ENCODE peak calls at places on chromosomes 7 and 10, in five cellular contexts. D, I, M, E and V are unnamed samples.

GRCh38 chr10:112137381-112137987 is 46.1 kb downstream of the GPAM start:
- DNase-seq in E (peak; percentile 70), I (peak; percentile 77), D (peak; percentile 75), M (no peak), V (peak; percentile 39)

GRCh38 chr7:24943096-24943948 is 36.7 kb downstream of the OSBPL3 start:
- DNase-seq in I (no peak), E (no peak), M (no peak), D (no peak), V (no peak)

GRCh38 chr7:112420236-112420945 is 29.9 kb upstream of the IFRD1 start:
- DNase-seq in M (no peak), I (no peak), E (no peak), D (no peak), V (no peak)

GRCh38 chr10:507355-507699 is 182.1 kb downstream of the DIP2C start:
- DNase-seq in E (no peak), M (no peak), I (no peak), D (no peak), V (no peak)

GRCh38 chr10:123583639-123584418 is 82.3 kb upstream of the GPR26 start:
- DNase-seq in E (peak; percentile 79), M (peak; percentile 41), D (peak; percentile 84), I (peak; percentile 83), V (no peak)

GRCh38 chr7:1512781-1513656 is 8.8 kb upstream of the INTS1 start:
- DNase-seq in M (no peak), D (peak; percentile 38), I (no peak), E (peak; percentile 78), V (peak; percentile 85)

GRCh38 chr10:5413012-5413938 is 918 bp downstream of the NET1 start:
- DNase-seq in E (no peak), D (no peak), I (no peak), M (no peak), V (no peak)

GRCh38 chr10:61389887-61390286 is 63.3 kb downstream of the TMEM26 start:
- DNase-seq in M (no peak), E (no peak), I (no peak), D (no peak), V (no peak)

GRCh38 chr7:1715671-1716074 is 45.6 kb downstream of the ELFN1 start:
- DNase-seq in M (no peak), I (no peak), E (no peak), D (no peak), V (no peak)

GRCh38 chr10:15374156-15374555 is 3.1 kb upstream of the FAM171A1 start:
- DNase-seq in D (no peak), I (no peak), M (no peak), E (no peak), V (no peak)

GRCh38 chr10:121324678-121325213 is 273.5 kb downstream of the FGFR2 start:
- DNase-seq in M (no peak), D (no peak), E (no peak), I (no peak), V (no peak)

GRCh38 chr7:113730309-113730955 is 188.4 kb downstream of the PPP1R3A start:
- DNase-seq in D (no peak), E (no peak), I (no peak), M (no peak), V (no peak)

GRCh38 chr10:88651131-88651541 is 13.1 kb upstream of the LIPF start:
- DNase-seq in E (no peak), I (no peak), D (no peak), M (peak; percentile 71), V (no peak)

GRCh38 chr7:97693586-97693985 is 38.3 kb upstream of the TAC1 start:
- DNase-seq in I (peak; percentile 60), M (no peak), E (no peak), D (no peak), V (no peak)

GRCh38 chr7:99984593-99984992 is 8.8 kb upstream of the AZGP1 start:
- DNase-seq in I (no peak), E (no peak), M (no peak), D (no peak), V (no peak)

GRCh38 chr7:23216021-23216420 is 30.6 kb upstream of the GPNMB start:
- DNase-seq in I (peak; percentile 29), E (peak; percentile 19), M (no peak), D (no peak), V (no peak)

GRCh38 chr10:124149143-124149542 is 55.7 kb upstream of the CHST15 start:
- DNase-seq in M (no peak), E (no peak), I (no peak), D (no peak), V (no peak)

GRCh38 chr10:30463944-30464451 is 30.0 kb downstream of the MAP3K8 start:
- DNase-seq in E (no peak), M (no peak), D (no peak), I (no peak), V (no peak)

GRCh38 chr10:22310928-22311327 is 5.3 kb upstream of the COMMD3 start:
- DNase-seq in I (no peak), M (no peak), E (no peak), D (no peak), V (no peak)

GRCh38 chr10:22309180-22310000 is 6.8 kb upstream of the COMMD3 start:
- DNase-seq in M (no peak), E (no peak), D (no peak), I (no peak), V (no peak)

GRCh38 chr10:22308390-22308789 is 7.8 kb upstream of the COMMD3 start:
- DNase-seq in M (no peak), E (no peak), I (no peak), D (no peak), V (no peak)
- H3K4me3 ChIP-seq in M (no peak overlapping the region), E (no peak overlapping the region), I (no peak overlapping the region), D (no peak overlapping the region), V (no peak overlapping the region)

GRCh38 chr10:98363188-98363587 is 51.8 kb downstream of the PYROXD2 start:
- DNase-seq in D (peak; percentile 36), E (no peak), I (no peak), M (no peak), V (no peak)

GRCh38 chr10:98357208-98357836 is 57.7 kb downstream of the PYROXD2 start:
- DNase-seq in I (no peak), D (no peak), E (no peak), M (peak; percentile 77), V (no peak)

GRCh38 chr10:98364432-98365102 is 50.4 kb downstream of the PYROXD2 start:
- DNase-seq in M (no peak), I (no peak), D (no peak), E (no peak), V (no peak)

GRCh38 chr10:98361636-98362035 is 53.3 kb downstream of the PYROXD2 start:
- DNase-seq in I (no peak), D (no peak), M (no peak), E (no peak), V (no peak)

GRCh38 chr10:98361131-98361633 is 53.8 kb downstream of the PYROXD2 start:
- DNase-seq in D (peak; percentile 39), M (peak; percentile 88), E (peak; percentile 72), I (peak; percentile 58), V (no peak)
- H3K4me3 ChIP-seq in D (no peak overlapping the region), M (no peak overlapping the region), E (no peak overlapping the region), I (no peak overlapping the region), V (no peak overlapping the region)

GRCh38 chr10:133390597-133391248 is 3.2 kb upstream of the MTG1 start:
- DNase-seq in D (peak; percentile 17), I (no peak), M (no peak), E (no peak), V (no peak)

GRCh38 chr10:133391249-133391635 is 2.7 kb upstream of the MTG1 start:
- DNase-seq in D (no peak), I (no peak), M (no peak), E (no peak), V (no peak)

GRCh38 chr10:133393401-133394063 is 425 bp upstream of the MTG1 start:
- DNase-seq in I (no peak), D (peak; percentile 20), M (no peak), E (no peak), V (no peak)

GRCh38 chr10:133394064-133394663 is at the start of gene MTG1:
- DNase-seq in I (peak; percentile 95), D (peak; percentile 95), M (peak; percentile 49), E (peak; percentile 98), V (peak; percentile 83)

DNA sequence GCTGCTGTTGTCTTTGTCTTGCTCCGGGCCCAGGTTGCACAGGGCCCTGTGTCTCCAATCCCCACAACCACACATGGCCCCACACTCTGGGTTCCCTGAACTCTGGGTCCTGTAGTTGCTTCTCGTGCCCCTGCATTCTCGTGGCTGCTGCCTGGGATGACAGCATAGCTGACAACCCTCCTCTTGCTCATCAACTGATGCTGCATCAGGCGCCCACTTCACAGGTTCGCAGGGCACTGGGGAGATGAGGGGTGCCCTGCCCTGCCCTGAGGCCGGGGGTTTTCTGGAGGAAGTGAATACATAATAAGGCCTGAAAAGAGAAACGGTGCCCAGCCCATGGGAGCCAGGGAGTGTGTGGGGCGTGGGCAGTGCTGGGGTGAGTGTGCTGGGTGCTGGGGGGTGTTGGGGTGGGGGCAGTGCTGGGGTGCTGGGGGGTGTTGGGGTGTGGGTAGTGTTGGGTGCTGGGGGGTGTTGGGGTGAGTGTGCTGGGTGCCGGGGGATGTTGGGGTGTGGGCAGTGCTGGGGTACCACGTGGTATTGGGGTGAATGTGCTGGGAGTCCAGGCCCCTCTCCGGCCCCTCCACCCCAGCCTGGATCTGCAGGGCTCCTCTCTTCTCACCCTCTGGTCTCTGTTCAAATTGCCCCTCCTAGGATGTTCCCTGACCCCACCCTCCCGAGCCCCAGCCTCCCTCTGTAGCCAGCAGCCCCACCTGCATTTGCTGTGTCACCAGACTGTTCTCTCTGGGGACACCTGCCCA is 2.0 kb upstream of the MTG1 start:
- DNase-seq in E (no peak), D (peak; percentile 19), M (no peak), I (no peak), V (no peak)
- H3K4me3 ChIP-seq in E (no peak overlapping the region), D (no peak overlapping the region), M (no peak overlapping the region), I (no peak overlapping the region), V (no peak overlapping the region)

DNA sequence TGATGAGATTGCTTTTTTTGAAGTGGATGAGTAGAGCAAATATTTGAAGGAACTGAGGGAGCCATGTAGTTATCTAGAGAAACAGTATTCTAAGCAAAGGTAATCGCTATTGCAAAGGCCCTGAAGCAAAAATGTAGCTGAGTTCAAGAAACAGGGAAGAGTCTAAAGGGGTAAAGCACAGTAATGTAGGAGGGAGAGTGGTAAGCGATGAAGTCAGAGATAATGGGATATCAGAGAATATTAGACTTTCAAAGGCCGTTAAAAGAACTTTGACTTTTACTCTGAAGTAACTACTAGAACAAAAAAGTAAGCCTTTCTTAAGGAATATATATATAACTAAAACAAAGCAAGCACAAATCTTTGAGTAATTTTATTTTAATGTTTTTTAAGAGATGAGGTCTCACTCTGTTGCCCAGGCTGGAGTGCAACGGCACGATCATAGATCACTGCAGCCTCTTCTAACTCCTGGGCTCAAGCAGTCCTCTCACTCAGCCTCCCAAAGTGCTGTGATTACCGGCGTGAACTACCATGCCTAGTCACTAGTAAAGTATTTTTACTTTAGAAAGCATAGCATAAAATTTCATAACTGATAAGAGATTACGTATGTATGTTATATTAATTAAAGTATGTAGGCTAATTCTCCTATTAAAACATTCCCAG is 61.7 kb upstream of the OIT3 start:
- DNase-seq in D (no peak), M (no peak), E (no peak), I (no peak), V (no peak)
- H3K4me3 ChIP-seq in D (peak overlapping the region; percentile 7), M (no peak overlapping the region), E (no peak overlapping the region), I (no peak overlapping the region), V (no peak overlapping the region)